ENCODE peak calls at places on chromosomes 7 and 10, in seven cellular contexts. P, Z, T, B, Y, A and C are unnamed samples.

GRCh38 chr10:65614956-65615565 is 1310.8 kb upstream of the LRRTM3 start:
- DNase-seq in P (no peak), Z (no peak), T (no peak), B (no peak), Y (no peak), A (no peak), C (no peak)

GRCh38 chr10:97905276-97905675 is 55.6 kb downstream of the GOLGA7B start:
- DNase-seq in P (no peak), Z (no peak), T (no peak), B (no peak), Y (no peak), A (no peak), C (no peak)

GRCh38 chr10:45239642-45240041 is 75.8 kb downstream of the OR13A1 start:
- DNase-seq in P (peak), Z (no peak), T (no peak), B (no peak), Y (no peak), A (no peak), C (no peak)

GRCh38 chr10:100934084-100934659 is 21.4 kb downstream of the SLF2 start:
- DNase-seq in P (peak), Z (peak), T (no peak), B (no peak), Y (peak), A (no peak), C (no peak)

GRCh38 chr10:78028438-78029293 is 649 bp downstream of the POLR3A start:
- DNase-seq in P (peak), Z (peak), T (no peak), B (peak), Y (no peak), A (no peak), C (no peak)

GRCh38 chr10:118107040-118107439 is 60.3 kb upstream of the RAB11FIP2 start:
- DNase-seq in P (no peak), Z (no peak), T (no peak), B (no peak), Y (no peak), A (no peak), C (no peak)

GRCh38 chr7:150945853-150946825 is 32.0 kb downstream of the KCNH2 start:
- DNase-seq in P (no peak), Z (no peak), T (peak), B (no peak), Y (no peak), A (no peak), C (no peak)

GRCh38 chr7:70420263-70420662 is 711.7 kb upstream of the GALNT17 start:
- DNase-seq in P (no peak), Z (no peak), T (no peak), B (no peak), Y (no peak), A (no peak), C (no peak)

GRCh38 chr7:73901823-73902597 is 41.1 kb downstream of the TMEM270 start:
- DNase-seq in P (peak), Z (no peak), T (no peak), B (no peak), Y (no peak), A (no peak), C (no peak)

GRCh38 chr7:64045301-64046040 is at the start of gene ZNF727:
- DNase-seq in P (no peak), Z (no peak), T (peak), B (no peak), Y (no peak), A (peak), C (peak)

GRCh38 chr10:6217621-6218020 is 14.9 kb downstream of the PFKFB3 start:
- DNase-seq in P (no peak), Z (no peak), T (no peak), B (no peak), Y (no peak), A (no peak), C (no peak)

GRCh38 chr7:41237956-41238355 is 464.9 kb downstream of the INHBA start:
- DNase-seq in P (no peak), Z (no peak), T (no peak), B (no peak), Y (no peak), A (no peak), C (no peak)

GRCh38 chr10:57979466-57979865 is 288.2 kb downstream of the IPMK start:
- DNase-seq in P (peak), Z (no peak), T (no peak), B (no peak), Y (peak), A (no peak), C (no peak)

GRCh38 chr7:105677803-105678583 is 96.7 kb upstream of the EFCAB10 start:
- DNase-seq in P (no peak), Z (peak), T (no peak), B (no peak), Y (peak), A (no peak), C (no peak)

GRCh38 chr10:17771027-17771426 is 19.0 kb downstream of the TMEM236 start:
- DNase-seq in P (no peak), Z (no peak), T (no peak), B (no peak), Y (peak), A (no peak), C (no peak)

GRCh38 chr7:107103369-107103768 is 58.9 kb downstream of the PRKAR2B start:
- DNase-seq in P (no peak), Z (peak), T (no peak), B (peak), Y (peak), A (no peak), C (peak)

GRCh38 chr10:47241256-47241655 is 58.7 kb upstream of the GDF10 start:
- DNase-seq in P (no peak), Z (no peak), T (no peak), B (no peak), Y (no peak), A (no peak), C (no peak)

GRCh38 chr10:102604379-102604960 is 39.8 kb upstream of the TRIM8 start:
- DNase-seq in P (peak), Z (no peak), T (no peak), B (peak), Y (no peak), A (no peak), C (peak)

GRCh38 chr7:148708026-148708685 is 9.5 kb downstream of the CUL1 start:
- DNase-seq in P (no peak), Z (no peak), T (no peak), B (no peak), Y (peak), A (no peak), C (no peak)

GRCh38 chr10:17512341-17513001 is 58.1 kb upstream of the ST8SIA6 start:
- DNase-seq in P (peak), Z (no peak), T (peak), B (peak), Y (no peak), A (no peak), C (no peak)

GRCh38 chr10:61883376-61883997 is 18.0 kb upstream of the ARID5B start:
- DNase-seq in P (no peak), Z (no peak), T (no peak), B (no peak), Y (peak), A (no peak), C (no peak)

GRCh38 chr7:115183431-115184057 is 261.6 kb downstream of the MDFIC start:
- DNase-seq in P (no peak), Z (no peak), T (no peak), B (no peak), Y (no peak), A (no peak), C (no peak)

GRCh38 chr10:118305730-118306129 is 36.4 kb downstream of the FAM204A start:
- DNase-seq in P (no peak), Z (no peak), T (no peak), B (no peak), Y (no peak), A (no peak), C (no peak)

GRCh38 chr7:117281562-117281961 is 41.3 kb downstream of the WNT2 start:
- DNase-seq in P (no peak), Z (no peak), T (no peak), B (peak), Y (no peak), A (no peak), C (no peak)

GRCh38 chr7:130941322-130942210 is 207.6 kb upstream of the KLF14 start:
- DNase-seq in P (no peak), Z (peak), T (peak), B (no peak), Y (no peak), A (no peak), C (peak)